ENCODE peak calls at places on chromosomes 6 and 20, in five cellular contexts. One of them, this sample, is unnamed.

GRCh38 chr6:16921399-16922110 is 160.3 kb upstream of the ATXN1 start:
- DNase-seq in heart left ventricle: no peak
- DNase-seq in epithelial cell of proximal tubule: no peak
- DNase-seq in CD8-positive, alpha-beta T cell: no peak
- DNase-seq in cardiac fibroblast: no peak
- DNase-seq in this sample: no peak

GRCh38 chr6:158808918-158809678 is 10.1 kb downstream of the EZR start:
- DNase-seq in heart left ventricle: no peak
- DNase-seq in epithelial cell of proximal tubule: no peak
- DNase-seq in CD8-positive, alpha-beta T cell: peak; percentile 73
- DNase-seq in cardiac fibroblast: no peak
- DNase-seq in this sample: no peak

GRCh38 chr6:153698001-153698400 is 341.0 kb upstream of the OPRM1 start:
- DNase-seq in heart left ventricle: no peak
- DNase-seq in epithelial cell of proximal tubule: no peak
- DNase-seq in CD8-positive, alpha-beta T cell: no peak
- DNase-seq in cardiac fibroblast: no peak
- DNase-seq in this sample: no peak

GRCh38 chr20:32247957-32248497 is 29.4 kb upstream of the KIF3B start:
- DNase-seq in heart left ventricle: no peak
- DNase-seq in epithelial cell of proximal tubule: no peak
- DNase-seq in CD8-positive, alpha-beta T cell: no peak
- DNase-seq in cardiac fibroblast: peak; percentile 17
- DNase-seq in this sample: no peak

GRCh38 chr6:93964296-93964695 is 544.9 kb upstream of the EPHA7 start:
- DNase-seq in heart left ventricle: no peak
- DNase-seq in epithelial cell of proximal tubule: no peak
- DNase-seq in CD8-positive, alpha-beta T cell: no peak
- DNase-seq in cardiac fibroblast: no peak
- DNase-seq in this sample: no peak

GRCh38 chr20:51385941-51386530 is 156.5 kb downstream of the NFATC2 start:
- DNase-seq in heart left ventricle: no peak
- DNase-seq in epithelial cell of proximal tubule: no peak
- DNase-seq in CD8-positive, alpha-beta T cell: peak; percentile 30
- DNase-seq in cardiac fibroblast: peak; percentile 61
- DNase-seq in this sample: no peak

GRCh38 chr6:10847684-10848083 is 9.3 kb upstream of the MAK start:
- DNase-seq in heart left ventricle: no peak
- DNase-seq in epithelial cell of proximal tubule: no peak
- DNase-seq in CD8-positive, alpha-beta T cell: no peak
- DNase-seq in cardiac fibroblast: peak; percentile 9
- DNase-seq in this sample: no peak

GRCh38 chr20:25076201-25076600 is 5.7 kb downstream of the VSX1 start:
- DNase-seq in heart left ventricle: no peak
- DNase-seq in epithelial cell of proximal tubule: no peak
- DNase-seq in CD8-positive, alpha-beta T cell: no peak
- DNase-seq in cardiac fibroblast: no peak
- DNase-seq in this sample: no peak

GRCh38 chr6:78883651-78884050 is 16.3 kb downstream of the IRAK1BP1 start:
- DNase-seq in heart left ventricle: no peak
- DNase-seq in epithelial cell of proximal tubule: no peak
- DNase-seq in CD8-positive, alpha-beta T cell: no peak
- DNase-seq in cardiac fibroblast: no peak
- DNase-seq in this sample: no peak

GRCh38 chr6:69719602-69720193 is 77.1 kb downstream of the LMBRD1 start:
- DNase-seq in heart left ventricle: no peak
- DNase-seq in epithelial cell of proximal tubule: no peak
- DNase-seq in CD8-positive, alpha-beta T cell: no peak
- DNase-seq in cardiac fibroblast: peak; percentile 65
- DNase-seq in this sample: no peak

GRCh38 chr6:167255918-167256553 is 35.1 kb upstream of the UNC93A start:
- DNase-seq in heart left ventricle: no peak
- DNase-seq in epithelial cell of proximal tubule: no peak
- DNase-seq in CD8-positive, alpha-beta T cell: no peak
- DNase-seq in cardiac fibroblast: no peak
- DNase-seq in this sample: no peak

GRCh38 chr6:52420668-52421358 is 671 bp downstream of the EFHC1 start:
- DNase-seq in heart left ventricle: no peak
- DNase-seq in epithelial cell of proximal tubule: no peak
- DNase-seq in CD8-positive, alpha-beta T cell: no peak
- DNase-seq in cardiac fibroblast: peak; percentile 43
- DNase-seq in this sample: peak; percentile 14

GRCh38 chr6:87366428-87366827 is 21.8 kb downstream of the C6orf163 start:
- DNase-seq in heart left ventricle: no peak
- DNase-seq in epithelial cell of proximal tubule: no peak
- DNase-seq in CD8-positive, alpha-beta T cell: no peak
- DNase-seq in cardiac fibroblast: peak; percentile 6
- DNase-seq in this sample: peak; percentile 6

GRCh38 chr6:68211242-68211795 is 423.8 kb upstream of the ADGRB3 start:
- DNase-seq in heart left ventricle: no peak
- DNase-seq in epithelial cell of proximal tubule: no peak
- DNase-seq in CD8-positive, alpha-beta T cell: no peak
- DNase-seq in cardiac fibroblast: peak; percentile 52
- DNase-seq in this sample: peak; percentile 86

GRCh38 chr20:44772636-44773035 is 27.0 kb downstream of the KCNK15 start:
- DNase-seq in heart left ventricle: no peak
- DNase-seq in epithelial cell of proximal tubule: no peak
- DNase-seq in CD8-positive, alpha-beta T cell: no peak
- DNase-seq in cardiac fibroblast: no peak
- DNase-seq in this sample: no peak

GRCh38 chr20:64145458-64146300 is 18.6 kb upstream of the MYT1 start:
- DNase-seq in heart left ventricle: no peak
- DNase-seq in epithelial cell of proximal tubule: no peak
- DNase-seq in CD8-positive, alpha-beta T cell: no peak
- DNase-seq in cardiac fibroblast: no peak
- DNase-seq in this sample: no peak

GRCh38 chr6:154239392-154239791 is 117.2 kb downstream of the IPCEF1 start:
- DNase-seq in heart left ventricle: no peak
- DNase-seq in epithelial cell of proximal tubule: no peak
- DNase-seq in CD8-positive, alpha-beta T cell: no peak
- DNase-seq in cardiac fibroblast: no peak
- DNase-seq in this sample: no peak

GRCh38 chr6:125751334-125751916 is 2.0 kb downstream of the HEY2 start:
- DNase-seq in heart left ventricle: no peak
- DNase-seq in epithelial cell of proximal tubule: no peak
- DNase-seq in CD8-positive, alpha-beta T cell: no peak
- DNase-seq in cardiac fibroblast: no peak
- DNase-seq in this sample: no peak

GRCh38 chr6:13076575-13076974 is 251.8 kb downstream of the TBC1D7 start:
- DNase-seq in heart left ventricle: no peak
- DNase-seq in epithelial cell of proximal tubule: no peak
- DNase-seq in CD8-positive, alpha-beta T cell: no peak
- DNase-seq in cardiac fibroblast: no peak
- DNase-seq in this sample: no peak

GRCh38 chr6:163751032-163751525 is 336.6 kb downstream of the QKI start:
- DNase-seq in heart left ventricle: no peak
- DNase-seq in epithelial cell of proximal tubule: no peak
- DNase-seq in CD8-positive, alpha-beta T cell: no peak
- DNase-seq in cardiac fibroblast: no peak
- DNase-seq in this sample: no peak

GRCh38 chr20:1087311-1087710 is 31.1 kb upstream of the PSMF1 start:
- DNase-seq in heart left ventricle: no peak
- DNase-seq in epithelial cell of proximal tubule: no peak
- DNase-seq in CD8-positive, alpha-beta T cell: no peak
- DNase-seq in cardiac fibroblast: no peak
- DNase-seq in this sample: no peak

GRCh38 chr6:114042267-114043075 is 71.5 kb upstream of the HDAC2 start:
- DNase-seq in heart left ventricle: no peak
- DNase-seq in epithelial cell of proximal tubule: no peak
- DNase-seq in CD8-positive, alpha-beta T cell: no peak
- DNase-seq in cardiac fibroblast: peak; percentile 44
- DNase-seq in this sample: peak; percentile 43

GRCh38 chr6:135280375-135281136 is 99.4 kb downstream of the MYB start:
- DNase-seq in heart left ventricle: peak; percentile 35
- DNase-seq in epithelial cell of proximal tubule: no peak
- DNase-seq in CD8-positive, alpha-beta T cell: no peak
- DNase-seq in cardiac fibroblast: peak; percentile 27
- DNase-seq in this sample: peak; percentile 28

GRCh38 chr6:92887871-92888270 is 531.5 kb downstream of the EPHA7 start:
- DNase-seq in heart left ventricle: no peak
- DNase-seq in epithelial cell of proximal tubule: no peak
- DNase-seq in CD8-positive, alpha-beta T cell: no peak
- DNase-seq in cardiac fibroblast: no peak
- DNase-seq in this sample: no peak

GRCh38 chr20:47175501-47175900 is 181.0 kb downstream of the ZMYND8 start:
- DNase-seq in heart left ventricle: peak; percentile 38
- DNase-seq in epithelial cell of proximal tubule: no peak
- DNase-seq in CD8-positive, alpha-beta T cell: no peak
- DNase-seq in cardiac fibroblast: no peak
- DNase-seq in this sample: no peak

GRCh38 chr6:139984317-139984716 is 609.9 kb upstream of the CITED2 start:
- DNase-seq in heart left ventricle: no peak
- DNase-seq in epithelial cell of proximal tubule: no peak
- DNase-seq in CD8-positive, alpha-beta T cell: no peak
- DNase-seq in cardiac fibroblast: no peak
- DNase-seq in this sample: no peak

GRCh38 chr6:4191271-4191721 is 55.9 kb upstream of the ECI2 start:
- DNase-seq in heart left ventricle: no peak
- DNase-seq in epithelial cell of proximal tubule: no peak
- DNase-seq in CD8-positive, alpha-beta T cell: no peak
- DNase-seq in cardiac fibroblast: no peak
- DNase-seq in this sample: no peak

DNA sequence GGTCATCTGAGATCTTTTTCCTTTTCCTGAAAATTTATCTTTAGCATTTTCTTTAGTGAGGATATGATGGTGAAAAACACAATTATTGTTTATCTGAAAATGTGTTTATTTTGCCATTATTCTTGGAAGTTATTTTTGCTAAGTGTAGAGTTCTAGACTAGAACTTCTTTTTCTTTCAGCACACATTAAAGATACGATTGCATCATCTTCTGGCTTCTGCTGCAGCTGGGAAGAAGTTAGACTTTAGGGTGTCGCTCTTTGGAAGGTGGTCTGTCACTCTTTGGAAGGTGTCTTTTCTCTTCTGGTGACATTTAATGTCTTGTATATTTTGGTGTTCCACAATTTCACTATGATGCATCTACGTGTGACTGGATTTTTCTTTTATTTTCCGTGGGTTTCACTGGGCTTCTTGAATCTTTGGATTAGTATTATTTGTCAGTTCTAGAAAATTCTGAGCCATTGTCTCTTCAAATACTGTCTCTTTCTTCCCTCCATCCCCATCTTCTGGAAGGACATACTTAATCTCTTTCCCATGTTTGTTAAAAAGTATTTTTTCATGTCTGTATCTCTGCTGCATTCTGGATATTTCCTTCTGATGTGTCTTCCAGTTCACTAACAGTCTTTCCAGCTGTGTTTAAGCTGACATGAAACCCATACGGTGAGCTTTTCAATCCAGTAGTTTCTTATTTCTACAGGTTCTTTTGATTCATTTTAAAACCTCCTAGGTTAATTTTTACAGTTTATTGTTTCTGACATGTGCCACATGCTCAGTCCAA is 81.0 kb downstream of the AGPAT4 start:
- DNase-seq in heart left ventricle: no peak
- DNase-seq in epithelial cell of proximal tubule: no peak
- DNase-seq in CD8-positive, alpha-beta T cell: no peak
- DNase-seq in cardiac fibroblast: no peak
- DNase-seq in this sample: no peak
- H3K4me3 ChIP-seq in heart left ventricle: no peak overlapping the region
- H3K4me3 ChIP-seq in epithelial cell of proximal tubule: no peak overlapping the region
- H3K4me3 ChIP-seq in CD8-positive, alpha-beta T cell: no peak overlapping the region
- H3K4me3 ChIP-seq in cardiac fibroblast: no peak overlapping the region
- H3K4me3 ChIP-seq in this sample: no peak overlapping the region

GRCh38 chr20:11034025-11034424 is 360.2 kb upstream of the JAG1 start:
- DNase-seq in heart left ventricle: no peak
- DNase-seq in epithelial cell of proximal tubule: no peak
- DNase-seq in CD8-positive, alpha-beta T cell: no peak
- DNase-seq in cardiac fibroblast: no peak
- DNase-seq in this sample: no peak

GRCh38 chr20:11031300-11031699 is 357.5 kb upstream of the JAG1 start:
- DNase-seq in heart left ventricle: no peak
- DNase-seq in epithelial cell of proximal tubule: no peak
- DNase-seq in CD8-positive, alpha-beta T cell: no peak
- DNase-seq in cardiac fibroblast: no peak
- DNase-seq in this sample: no peak

GRCh38 chr20:11030351-11030750 is 356.6 kb upstream of the JAG1 start:
- DNase-seq in heart left ventricle: no peak
- DNase-seq in epithelial cell of proximal tubule: no peak
- DNase-seq in CD8-positive, alpha-beta T cell: no peak
- DNase-seq in cardiac fibroblast: no peak
- DNase-seq in this sample: no peak

GRCh38 chr20:11035211-11035610 is 361.4 kb upstream of the JAG1 start:
- DNase-seq in heart left ventricle: no peak
- DNase-seq in epithelial cell of proximal tubule: no peak
- DNase-seq in CD8-positive, alpha-beta T cell: no peak
- DNase-seq in cardiac fibroblast: peak; percentile 8
- DNase-seq in this sample: peak; percentile 19

GRCh38 chr20:11032611-11033010 is 358.8 kb upstream of the JAG1 start:
- DNase-seq in heart left ventricle: no peak
- DNase-seq in epithelial cell of proximal tubule: no peak
- DNase-seq in CD8-positive, alpha-beta T cell: no peak
- DNase-seq in cardiac fibroblast: no peak
- DNase-seq in this sample: no peak
- TF ChIP-seq CTCF in heart left ventricle: no peak
- TF ChIP-seq CTCF in epithelial cell of proximal tubule: no peak
- TF ChIP-seq CTCF in CD8-positive, alpha-beta T cell: no peak
- TF ChIP-seq CTCF in cardiac fibroblast: no peak
- TF ChIP-seq CTCF in this sample: no peak

DNA sequence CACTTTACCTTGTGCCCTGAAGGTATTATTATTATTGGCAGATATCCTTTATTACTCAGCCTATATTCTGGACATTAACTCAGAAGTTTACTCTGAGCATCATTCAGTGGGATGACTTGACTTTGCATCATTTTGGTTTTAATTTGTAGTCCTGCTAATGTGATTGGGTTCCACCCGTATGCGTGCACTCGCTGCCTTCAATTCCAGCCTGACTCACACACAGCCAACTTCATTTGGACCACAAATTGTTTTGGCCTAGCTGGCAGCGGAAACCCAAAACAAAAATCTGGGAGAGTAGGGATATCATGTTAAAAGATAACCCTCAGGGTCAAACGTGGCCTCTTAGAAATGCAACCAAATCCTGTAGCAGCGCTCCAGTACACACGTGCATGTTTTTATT is 704.4 kb upstream of the SLC35B3 start:
- DNase-seq in heart left ventricle: no peak
- DNase-seq in epithelial cell of proximal tubule: no peak
- DNase-seq in CD8-positive, alpha-beta T cell: no peak
- DNase-seq in cardiac fibroblast: no peak
- DNase-seq in this sample: peak; percentile 97
- H3K4me3 ChIP-seq in heart left ventricle: no peak overlapping the region
- H3K4me3 ChIP-seq in epithelial cell of proximal tubule: no peak overlapping the region
- H3K4me3 ChIP-seq in CD8-positive, alpha-beta T cell: no peak overlapping the region
- H3K4me3 ChIP-seq in cardiac fibroblast: no peak overlapping the region
- H3K4me3 ChIP-seq in this sample: peak overlapping the region; percentile 22

GRCh38 chr6:2940010-2940850 is 31.1 kb downstream of the SERPINB6 start:
- DNase-seq in heart left ventricle: no peak
- DNase-seq in epithelial cell of proximal tubule: no peak
- DNase-seq in CD8-positive, alpha-beta T cell: peak; percentile 85
- DNase-seq in cardiac fibroblast: no peak
- DNase-seq in this sample: no peak

GRCh38 chr6:2937627-2938003 is 33.8 kb downstream of the SERPINB6 start:
- DNase-seq in heart left ventricle: no peak
- DNase-seq in epithelial cell of proximal tubule: no peak
- DNase-seq in CD8-positive, alpha-beta T cell: no peak
- DNase-seq in cardiac fibroblast: no peak
- DNase-seq in this sample: no peak

GRCh38 chr6:2939315-2940009 is 31.9 kb downstream of the SERPINB6 start:
- DNase-seq in heart left ventricle: peak; percentile 77
- DNase-seq in epithelial cell of proximal tubule: no peak
- DNase-seq in CD8-positive, alpha-beta T cell: no peak
- DNase-seq in cardiac fibroblast: no peak
- DNase-seq in this sample: no peak

GRCh38 chr6:2938004-2938631 is 33.2 kb downstream of the SERPINB6 start:
- DNase-seq in heart left ventricle: no peak
- DNase-seq in epithelial cell of proximal tubule: no peak
- DNase-seq in CD8-positive, alpha-beta T cell: no peak
- DNase-seq in cardiac fibroblast: no peak
- DNase-seq in this sample: no peak

GRCh38 chr6:2938632-2939083 is 32.7 kb downstream of the SERPINB6 start:
- DNase-seq in heart left ventricle: no peak
- DNase-seq in epithelial cell of proximal tubule: no peak
- DNase-seq in CD8-positive, alpha-beta T cell: no peak
- DNase-seq in cardiac fibroblast: peak; percentile 43
- DNase-seq in this sample: no peak
- TF ChIP-seq CTCF in heart left ventricle: no peak
- TF ChIP-seq CTCF in epithelial cell of proximal tubule: peak; percentile 44
- TF ChIP-seq CTCF in CD8-positive, alpha-beta T cell: no peak
- TF ChIP-seq CTCF in cardiac fibroblast: peak; percentile 34
- TF ChIP-seq CTCF in this sample: no peak

This sample was measured in foreskin fibroblast.